ENCODE peak calls at places on chromosomes 13 and 19, in six cellular contexts. O is lung, X is left lung, I is HL-60, F is uterus, K is HFFc6. H is an unnamed sample.

GRCh38 chr13:110308377-110309158 is 1.5 kb downstream of the COL4A2 start:
- DNase-seq in I (no peak), K (peak; percentile 51), X (peak; percentile 43), F (peak; percentile 44), O (no peak), H (peak; percentile 61)

GRCh38 chr13:54884645-54885044 is 1856.0 kb downstream of the OLFM4 start:
- DNase-seq in K (no peak), X (no peak), I (no peak), O (no peak), F (no peak), H (no peak)

GRCh38 chr19:30733826-30734550 is 361.8 kb downstream of the ZNF536 start:
- DNase-seq in O (no peak), F (peak; percentile 27), K (no peak), X (no peak), I (no peak), H (no peak)

GRCh38 chr19:34666200-34666957 is 10.6 kb downstream of the SCGB2B2 start:
- DNase-seq in I (no peak), K (no peak), X (peak; percentile 63), F (no peak), O (no peak), H (no peak)

GRCh38 chr13:110338441-110339101 is 31.5 kb downstream of the COL4A2 start:
- DNase-seq in O (no peak), K (no peak), F (peak; percentile 73), I (no peak), X (no peak), H (peak; percentile 87)

GRCh38 chr13:60120617-60121016 is 43.1 kb downstream of the DIAPH3 start:
- DNase-seq in I (no peak), O (no peak), K (no peak), F (no peak), X (no peak), H (no peak)

GRCh38 chr13:30615851-30616311 is 1.8 kb upstream of the USPL1 start:
- DNase-seq in I (no peak), K (no peak), X (no peak), O (no peak), F (no peak), H (no peak)

GRCh38 chr13:99362362-99362761 is 55.2 kb upstream of the GPR183 start:
- DNase-seq in K (no peak), F (no peak), I (no peak), X (no peak), O (no peak), H (no peak)

GRCh38 chr13:106099765-106100164 is 435.7 kb downstream of the EFNB2 start:
- DNase-seq in K (no peak), I (no peak), F (no peak), O (no peak), X (peak; percentile 68), H (no peak)

GRCh38 chr13:81639984-81640582 is 1299.2 kb upstream of the SPRY2 start:
- DNase-seq in K (no peak), F (no peak), X (no peak), O (no peak), I (no peak), H (no peak)

GRCh38 chr13:113239357-113239756 is 29.9 kb downstream of the CUL4A start:
- DNase-seq in O (no peak), X (peak; percentile 61), I (no peak), K (no peak), F (no peak), H (no peak)

GRCh38 chr13:110772091-110772984 is 58.8 kb downstream of the ING1 start:
- DNase-seq in I (no peak), X (no peak), F (no peak), K (no peak), O (no peak), H (no peak)

GRCh38 chr13:19737844-19738557 is 44.7 kb downstream of the PSPC1 start:
- DNase-seq in I (no peak), O (no peak), X (no peak), K (no peak), F (no peak), H (no peak)

GRCh38 chr13:79776538-79776937 is 295.6 kb downstream of the NDFIP2 start:
- DNase-seq in K (peak; percentile 24), I (peak; percentile 14), F (no peak), X (no peak), O (no peak), H (no peak)

GRCh38 chr13:24006520-24007248 is 109.4 kb upstream of the C1QTNF9B start:
- DNase-seq in F (no peak), I (no peak), O (no peak), X (no peak), K (no peak), H (no peak)

GRCh38 chr13:107516517-107516916 is 698.8 kb downstream of the LIG4 start:
- DNase-seq in F (no peak), O (no peak), I (no peak), X (no peak), K (no peak), H (no peak)

GRCh38 chr13:97802213-97802612 is 151.3 kb upstream of the IPO5 start:
- DNase-seq in F (no peak), I (no peak), O (no peak), X (no peak), K (no peak), H (no peak)

GRCh38 chr13:109730832-109731335 is 55.5 kb downstream of the IRS2 start:
- DNase-seq in O (no peak), F (no peak), X (no peak), I (no peak), K (peak; percentile 10), H (no peak)

GRCh38 chr13:99196466-99197256 is 4.0 kb upstream of the UBAC2 start:
- DNase-seq in O (no peak), X (no peak), F (no peak), I (no peak), K (no peak), H (no peak)

GRCh38 chr19:869245-870177 is 10.0 kb downstream of the CFD start:
- DNase-seq in K (peak; percentile 91), I (no peak), X (no peak), F (peak; percentile 94), O (no peak), H (peak; percentile 87)

GRCh38 chr13:112242777-112243176 is 133.4 kb upstream of the SPACA7 start:
- DNase-seq in K (no peak), I (no peak), X (no peak), O (no peak), F (no peak), H (peak; percentile 43)

GRCh38 chr13:44969858-44970484 is 19.3 kb downstream of the NUFIP1 start:
- DNase-seq in I (no peak), F (no peak), O (no peak), X (no peak), K (peak; percentile 51), H (no peak)

GRCh38 chr19:35903550-35904179 is 1.3 kb downstream of the HCST start:
- DNase-seq in K (peak; percentile 80), X (peak; percentile 95), O (peak; percentile 77), F (peak; percentile 40), I (peak; percentile 95), H (peak; percentile 79)

GRCh38 chr19:2503521-2504109 is 27.7 kb downstream of the GADD45B start:
- DNase-seq in F (no peak), K (peak; percentile 68), X (no peak), I (no peak), O (no peak), H (no peak)

DNA sequence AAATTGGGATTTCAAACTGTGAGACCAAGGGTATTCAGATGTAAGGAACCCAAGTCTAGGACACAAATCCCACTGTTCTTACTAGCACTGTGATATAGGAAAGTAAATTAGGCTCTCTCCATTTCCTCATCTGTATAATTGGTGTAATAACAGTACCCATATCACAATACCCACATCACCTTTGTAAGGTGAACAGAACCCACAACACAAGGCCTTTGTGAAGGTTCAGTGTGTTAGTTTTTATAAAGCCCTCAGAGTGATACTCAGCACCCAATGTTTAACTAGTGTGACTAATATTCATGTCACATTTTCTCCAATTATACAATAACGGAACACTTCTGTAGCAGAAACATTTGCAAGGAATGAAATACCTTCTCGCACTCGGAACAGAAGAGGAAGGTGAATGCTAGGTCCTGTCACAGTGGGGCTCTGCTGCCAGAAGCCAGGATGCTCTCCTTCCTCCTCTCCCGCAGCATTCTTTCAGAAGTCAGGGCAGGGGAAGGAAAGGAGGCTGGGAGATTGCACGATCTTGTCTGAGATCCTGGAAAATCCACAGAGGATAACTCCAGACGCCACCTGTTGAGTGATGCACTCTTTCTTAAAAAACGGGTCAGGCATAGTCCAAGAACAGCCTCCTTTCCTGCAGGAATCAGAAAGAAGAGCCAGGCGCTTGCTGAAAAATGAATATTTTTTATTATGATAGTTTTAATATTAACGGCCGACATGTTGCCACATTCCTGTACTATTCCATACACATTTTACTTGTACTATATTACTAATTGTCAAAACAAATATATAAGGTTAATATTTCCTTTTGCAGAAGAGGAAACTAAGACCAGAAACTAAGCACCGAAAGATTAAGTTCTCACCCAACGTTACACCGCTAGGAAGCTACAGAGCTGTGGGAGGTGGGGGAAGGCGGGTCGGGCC is 762 bp downstream of the ZNF45 start:
- DNase-seq in X (no peak), F (no peak), I (peak; percentile 21), O (no peak), K (peak; percentile 1), H (no peak)
- TF ChIP-seq CTCF in X (no peak), F (no peak), I (no peak), O (no peak), K (peak; percentile 15), H (no peak)

GRCh38 chr19:40210919-40211318 is 7.3 kb downstream of the TTC9B start:
- DNase-seq in X (no peak), I (no peak), O (no peak), F (no peak), K (no peak), H (no peak)
- TF ChIP-seq CTCF in X (no peak), I (no peak), O (no peak), F (no peak), K (no peak), H (no peak)

GRCh38 chr13:101150998-101151397 is 265.3 kb downstream of the NALCN start:
- DNase-seq in F (no peak), I (no peak), K (peak; percentile 5), O (no peak), X (no peak), H (no peak)

GRCh38 chr13:101152184-101152583 is 264.1 kb downstream of the NALCN start:
- DNase-seq in O (no peak), K (no peak), X (no peak), I (no peak), F (no peak), H (no peak)

GRCh38 chr13:101157261-101157660 is 259.0 kb downstream of the NALCN start:
- DNase-seq in X (no peak), F (no peak), K (no peak), O (no peak), I (no peak), H (no peak)

GRCh38 chr13:101155920-101156319 is 260.4 kb downstream of the NALCN start:
- DNase-seq in F (no peak), X (no peak), I (no peak), O (no peak), K (no peak), H (no peak)
- TF ChIP-seq CTCF in F (no peak), X (no peak), I (no peak), O (no peak), K (peak; percentile 76), H (no peak)

DNA sequence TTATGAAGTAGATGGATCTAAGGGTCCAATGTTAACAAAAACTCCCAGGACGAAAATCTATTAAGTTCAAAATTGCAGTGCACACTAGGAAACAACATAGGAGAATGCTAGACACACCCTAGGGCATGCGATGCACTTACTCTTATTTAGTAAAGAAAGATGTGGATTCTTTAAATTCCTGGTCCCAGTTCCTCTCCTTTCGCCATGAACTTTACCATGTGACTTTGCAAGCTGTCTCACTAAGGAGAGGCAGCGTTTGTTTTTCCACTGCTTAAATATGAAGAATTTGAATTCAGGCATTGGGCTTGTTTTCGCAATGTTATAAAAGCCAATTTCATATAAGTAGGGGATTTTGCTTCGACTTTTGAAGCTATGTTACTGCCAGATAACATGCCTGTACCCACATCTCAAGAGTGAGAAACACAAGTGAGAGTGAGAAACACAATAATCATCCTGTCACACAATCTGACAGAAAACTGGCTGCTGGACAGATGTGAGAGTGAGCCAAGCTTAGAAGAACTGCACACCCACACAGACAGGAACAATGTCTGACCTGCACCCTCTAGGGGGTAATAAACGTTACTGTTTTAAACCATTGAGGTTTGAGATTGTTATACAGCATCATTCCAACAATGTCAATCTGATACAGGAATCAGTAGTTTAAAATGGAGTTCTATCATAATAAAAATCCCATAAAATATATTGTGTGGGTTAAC is 1308.5 kb downstream of the SLITRK5 start:
- DNase-seq in I (no peak), K (no peak), F (no peak), O (no peak), X (no peak), H (no peak)
- TF ChIP-seq CTCF in I (peak; percentile 5), K (no peak), F (no peak), O (no peak), X (no peak), H (peak; percentile 44)

H was measured in right atrium auricular region.